ENCODE peak calls at places on chromosomes 13 and 19, in seven cellular contexts. F, Z, V, H, G, P and I are unnamed samples.

GRCh38 chr13:30809787-30810186 is 74.4 kb downstream of the ALOX5AP start:
- DNase-seq in Z (no peak), F (no peak), H (no peak), V (no peak), P (no peak), G (no peak), I (no peak)

GRCh38 chr19:38978315-38978689 is 2.8 kb upstream of the FBXO17 start:
- DNase-seq in P (no peak), H (no peak), G (no peak), Z (no peak), V (no peak), F (no peak), I (no peak)

GRCh38 chr13:34076943-34077703 is 259.2 kb downstream of the RFC3 start:
- DNase-seq in P (peak; percentile 23), H (peak; percentile 79), G (peak; percentile 70), F (no peak), Z (peak; percentile 48), V (peak; percentile 68), I (no peak)

GRCh38 chr19:41097302-41097701 is 9.1 kb downstream of the CYP2A13 start:
- DNase-seq in F (no peak), G (no peak), Z (no peak), P (no peak), H (no peak), V (no peak), I (no peak)

GRCh38 chr13:95059306-95059705 is 241.9 kb downstream of the ABCC4 start:
- DNase-seq in G (no peak), Z (no peak), H (no peak), F (no peak), V (no peak), P (no peak), I (peak; percentile 26)

GRCh38 chr19:10189631-10190425 is 4.9 kb downstream of the DNMT1 start:
- DNase-seq in V (no peak), H (peak; percentile 15), Z (no peak), F (no peak), P (no peak), G (no peak), I (no peak)

GRCh38 chr13:44906758-44907157 is 82.5 kb downstream of the NUFIP1 start:
- DNase-seq in V (no peak), G (peak; percentile 69), F (no peak), P (no peak), Z (no peak), H (peak; percentile 77), I (no peak)

GRCh38 chr19:12763100-12763499 is 11.5 kb downstream of the BEST2 start:
- DNase-seq in Z (no peak), H (no peak), F (no peak), G (no peak), P (no peak), V (no peak), I (no peak)

GRCh38 chr13:53691417-53691816 is 662.8 kb downstream of the OLFM4 start:
- DNase-seq in V (no peak), F (no peak), G (no peak), H (no peak), P (no peak), Z (no peak), I (no peak)

GRCh38 chr13:73967397-73968165 is 166.6 kb downstream of the KLF12 start:
- DNase-seq in V (peak; percentile 96), Z (no peak), H (peak; percentile 15), G (no peak), F (no peak), P (peak; percentile 83), I (no peak)

GRCh38 chr19:30373593-30373992 is 1.4 kb downstream of the ZNF536 start:
- DNase-seq in P (no peak), G (no peak), Z (no peak), H (no peak), F (no peak), V (no peak), I (no peak)

GRCh38 chr13:35554972-35555623 is 78.6 kb upstream of the MAB21L1 start:
- DNase-seq in Z (peak; percentile 12), G (no peak), P (no peak), V (no peak), H (peak; percentile 12), F (no peak), I (no peak)

GRCh38 chr13:75129331-75129730 is 352.6 kb downstream of the TBC1D4 start:
- DNase-seq in P (no peak), Z (peak; percentile 17), F (no peak), H (peak; percentile 21), V (peak; percentile 9), G (peak; percentile 9), I (no peak)

GRCh38 chr13:30607908-30608307 is 9.8 kb upstream of the USPL1 start:
- DNase-seq in H (peak; percentile 4), V (peak; percentile 54), F (no peak), Z (no peak), G (no peak), P (peak; percentile 90), I (peak; percentile 87)

GRCh38 chr13:110306960-110307696 is at the start of the genes COL4A1 and COL4A2:
- DNase-seq in P (no peak), G (peak; percentile 66), Z (peak; percentile 65), F (peak; percentile 77), V (no peak), H (peak; percentile 80), I (peak; percentile 25)

GRCh38 chr19:16435999-16436650 is 35.6 kb downstream of the EPS15L1 start:
- DNase-seq in H (peak; percentile 61), V (peak; percentile 40), F (no peak), P (peak; percentile 73), G (peak; percentile 46), Z (no peak), I (no peak)

GRCh38 chr13:58324130-58324529 is 692.6 kb downstream of the PCDH17 start:
- DNase-seq in V (no peak), H (no peak), F (no peak), P (no peak), G (no peak), Z (no peak), I (peak; percentile 72)

GRCh38 chr13:57698851-57699250 is 67.3 kb downstream of the PCDH17 start:
- DNase-seq in Z (no peak), G (no peak), P (no peak), F (no peak), H (no peak), V (no peak), I (no peak)

GRCh38 chr13:99987180-99988047 is 5.8 kb downstream of the ZIC2 start:
- DNase-seq in H (no peak), G (no peak), Z (no peak), P (no peak), F (no peak), V (no peak), I (no peak)
- H2AFZ ChIP-seq in H (no peak overlapping the region), G (no peak overlapping the region), Z (no peak overlapping the region), P (no peak overlapping the region), F (no peak overlapping the region), V (peak overlapping the region; percentile 71), I (no peak overlapping the region)

GRCh38 chr13:79805317-79805716 is 324.4 kb downstream of the NDFIP2 start:
- DNase-seq in Z (no peak), H (no peak), F (no peak), G (no peak), V (no peak), P (no peak), I (no peak)
- H2AFZ ChIP-seq in Z (no peak overlapping the region), H (no peak overlapping the region), F (no peak overlapping the region), G (no peak overlapping the region), V (no peak overlapping the region), P (no peak overlapping the region), I (no peak overlapping the region)

DNA sequence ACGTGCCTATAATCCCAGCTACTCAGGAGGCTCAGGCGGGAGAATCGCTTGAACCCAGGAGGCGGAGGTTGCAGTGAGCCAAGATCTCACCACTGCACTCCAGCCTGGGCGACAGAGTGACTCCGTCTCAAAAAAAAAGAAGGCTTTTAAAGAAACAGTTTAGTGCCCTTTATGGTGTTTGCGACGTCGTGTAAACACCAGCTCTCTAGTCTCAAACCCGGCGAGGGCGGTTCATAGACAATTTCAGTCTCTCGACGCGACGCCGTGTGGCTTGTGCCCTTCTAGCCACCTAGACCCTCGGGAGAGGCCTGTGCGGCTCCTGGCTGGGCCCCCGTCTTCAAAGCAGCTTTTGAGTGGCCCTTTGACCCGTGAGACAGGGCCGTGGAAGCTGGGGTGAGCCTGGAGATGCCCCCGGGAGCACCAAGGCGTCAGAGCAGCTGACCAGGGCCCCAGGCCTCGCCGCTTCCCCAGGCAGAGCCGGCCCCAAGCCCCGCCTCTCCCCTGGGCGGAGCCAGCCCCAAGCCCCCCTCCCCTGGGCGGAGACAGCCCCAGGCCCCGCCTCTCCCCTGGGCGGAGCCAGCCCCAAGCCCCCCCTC is 5.0 kb upstream of the MADCAM1 start:
- DNase-seq in V (no peak), P (no peak), G (no peak), Z (peak; percentile 28), F (no peak), H (no peak), I (peak; percentile 27)
- H2AFZ ChIP-seq in V (no peak overlapping the region), P (no peak overlapping the region), G (no peak overlapping the region), Z (no peak overlapping the region), F (no peak overlapping the region), H (no peak overlapping the region), I (no peak overlapping the region)

GRCh38 chr19:49128545-49129237 is 9.3 kb downstream of the PPFIA3 start:
- DNase-seq in Z (no peak), F (no peak), P (no peak), H (no peak), V (no peak), G (no peak), I (no peak)

GRCh38 chr19:49127674-49128544 is 8.6 kb downstream of the PPFIA3 start:
- DNase-seq in F (peak; percentile 98), G (peak; percentile 86), H (peak; percentile 92), V (peak; percentile 100), P (peak; percentile 97), Z (peak; percentile 90), I (peak; percentile 99)

GRCh38 chr19:49130325-49130724 is 11.0 kb downstream of the PPFIA3 start:
- DNase-seq in H (no peak), F (no peak), P (no peak), G (no peak), V (no peak), Z (no peak), I (no peak)

GRCh38 chr19:49126575-49126974 is 7.2 kb downstream of the PPFIA3 start:
- DNase-seq in F (no peak), Z (no peak), P (no peak), H (no peak), V (no peak), G (no peak), I (no peak)

GRCh38 chr19:49129238-49129583 is 9.9 kb downstream of the PPFIA3 start:
- DNase-seq in Z (no peak), P (no peak), F (no peak), H (no peak), V (no peak), G (no peak), I (no peak)
- H2AFZ ChIP-seq in Z (no peak overlapping the region), P (no peak overlapping the region), F (no peak overlapping the region), H (no peak overlapping the region), V (no peak overlapping the region), G (no peak overlapping the region), I (no peak overlapping the region)

DNA sequence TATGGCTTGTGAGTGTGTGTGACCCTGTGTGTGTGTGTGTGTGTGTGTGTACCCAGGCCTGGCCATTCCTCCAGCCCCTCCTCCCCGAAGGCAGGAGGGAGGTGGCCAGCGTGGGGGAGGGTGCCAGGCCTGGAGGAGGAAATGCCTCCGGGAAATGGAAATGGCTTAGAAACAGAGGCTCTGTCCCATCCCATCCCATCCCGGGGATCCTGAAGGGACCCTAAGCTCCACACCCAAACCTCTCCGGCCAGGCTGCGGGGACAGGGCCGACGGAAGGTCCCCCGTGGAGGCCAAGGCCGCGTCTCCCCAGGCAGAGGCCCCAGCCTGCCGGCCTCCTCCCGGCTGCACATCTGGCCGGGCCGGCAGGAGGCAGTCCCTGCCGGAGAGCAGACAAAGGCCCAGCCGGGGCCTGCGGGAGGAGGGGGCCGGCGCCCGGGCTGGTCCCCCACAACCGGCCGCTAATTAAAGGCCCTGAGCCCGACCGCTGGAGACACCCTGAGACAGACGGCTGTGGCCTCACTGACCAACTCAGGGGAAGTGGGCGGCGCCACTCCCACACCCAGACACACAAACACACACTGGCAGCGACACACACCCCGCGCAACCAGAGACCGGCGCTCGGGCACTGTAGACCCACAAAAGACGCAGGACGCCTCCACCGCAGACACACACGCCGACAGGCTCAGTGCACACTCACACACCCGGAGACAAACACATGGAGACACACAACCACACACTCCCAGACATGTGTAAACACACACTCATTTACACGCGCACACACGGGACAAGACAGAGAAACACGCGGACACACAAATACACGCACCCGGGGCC is 1.1 kb downstream of the ADAMTS10 start:
- DNase-seq in H (peak; percentile 85), Z (no peak), P (no peak), V (no peak), F (peak; percentile 77), G (peak; percentile 81), I (no peak)
- H2AFZ ChIP-seq in H (peak overlapping the region; percentile 89), Z (no peak overlapping the region), P (no peak overlapping the region), V (no peak overlapping the region), F (peak overlapping the region; percentile 92), G (peak overlapping the region; percentile 89), I (peak overlapping the region; percentile 70)